ENCODE peak calls at places on chromosomes 1 and 21, in six cellular contexts. H is MCF 10A, O is uterus, D is colonic mucosa, A is cardiac muscle cell, M is mucosa of descending colon. V is an unnamed sample.

GRCh38 chr1:100147875-100148274 is 14.9 kb downstream of the TRMT13 start:
- DNase-seq in M (no peak), H (no peak), A (no peak), O (no peak), D (no peak), V (no peak)

GRCh38 chr1:53477626-53478025 is 18.4 kb downstream of the DMRTB1 start:
- DNase-seq in H (no peak), D (no peak), O (no peak), A (peak), M (no peak), V (no peak)

GRCh38 chr1:190168116-190168515 is 309.5 kb downstream of the BRINP3 start:
- DNase-seq in O (no peak), H (peak), A (peak), M (no peak), D (no peak), V (no peak)

GRCh38 chr1:223835754-223836153 is 10.0 kb downstream of the TP53BP2 start:
- DNase-seq in M (no peak), A (peak), H (no peak), D (no peak), O (no peak), V (no peak)

GRCh38 chr1:246778663-246779062 is 54.5 kb downstream of the SCCPDH start:
- DNase-seq in A (no peak), D (no peak), H (no peak), M (no peak), O (no peak), V (no peak)

GRCh38 chr1:217311766-217312165 is 319.1 kb downstream of the GPATCH2 start:
- DNase-seq in O (no peak), H (peak), M (no peak), A (peak), D (no peak), V (no peak)

GRCh38 chr1:243713470-243714186 is 136.4 kb downstream of the AKT3 start:
- DNase-seq in M (no peak), H (no peak), D (no peak), A (peak), O (peak), V (no peak)

GRCh38 chr1:19734472-19734999 is 65.2 kb downstream of the TMCO4 start:
- DNase-seq in M (no peak), H (no peak), D (no peak), O (no peak), A (peak), V (no peak)

GRCh38 chr1:22364764-22365163 is 86.9 kb upstream of the ZBTB40 start:
- DNase-seq in D (no peak), O (no peak), M (no peak), A (no peak), H (no peak), V (no peak)

GRCh38 chr1:103025858-103026409 is 82.4 kb downstream of the COL11A1 start:
- DNase-seq in A (no peak), H (no peak), M (no peak), D (no peak), O (no peak), V (no peak)

GRCh38 chr1:245363821-245364220 is 209.0 kb downstream of the KIF26B start:
- DNase-seq in H (no peak), M (no peak), D (no peak), A (no peak), O (no peak), V (no peak)

GRCh38 chr21:41360072-41360821 is 1.6 kb upstream of the MX2 start:
- DNase-seq in A (peak), O (peak), D (peak), H (no peak), M (peak), V (no peak)

GRCh38 chr1:203026666-203027663 is 674 bp downstream of the PPFIA4 start:
- DNase-seq in O (no peak), M (no peak), A (no peak), H (no peak), D (peak), V (no peak)

GRCh38 chr1:101025680-101026393 is at the start of gene DPH5:
- DNase-seq in O (peak), D (peak), M (peak), H (peak), A (peak), V (peak)

GRCh38 chr1:227769047-227769446 is 33.8 kb downstream of the SNAP47 start:
- DNase-seq in A (no peak), H (no peak), M (no peak), O (no peak), D (no peak), V (no peak)

GRCh38 chr1:227767401-227768396 is 32.5 kb downstream of the SNAP47 start:
- DNase-seq in M (no peak), H (no peak), D (peak), O (no peak), A (no peak), V (no peak)

GRCh38 chr1:227769601-227770494 is 34.6 kb downstream of the SNAP47 start:
- DNase-seq in M (no peak), A (no peak), O (no peak), D (no peak), H (no peak), V (no peak)

GRCh38 chr1:227766653-227767277 is 31.5 kb downstream of the SNAP47 start:
- DNase-seq in H (no peak), D (no peak), M (no peak), O (no peak), A (no peak), V (no peak)

GRCh38 chr1:227768640-227769039 is 33.4 kb downstream of the SNAP47 start:
- DNase-seq in A (no peak), M (no peak), H (no peak), D (no peak), O (no peak), V (no peak)
- TF ChIP-seq CTCF in A (no peak), M (no peak), H (no peak), D (no peak), O (no peak), V (no peak)

GRCh38 chr1:16289959-16290358 is 53.0 kb upstream of the CPLANE2 start:
- DNase-seq in A (no peak), M (no peak), H (peak), O (no peak), D (no peak), V (no peak)
- TF ChIP-seq CTCF in A (peak), M (no peak), H (no peak), O (no peak), D (no peak), V (no peak)

GRCh38 chr1:212691561-212692071 is 8.0 kb downstream of the BATF3 start:
- DNase-seq in H (no peak), A (no peak), M (no peak), O (no peak), D (no peak), V (no peak)

GRCh38 chr1:212692774-212693644 is 6.6 kb downstream of the BATF3 start:
- DNase-seq in A (no peak), D (no peak), M (no peak), H (peak), O (no peak), V (no peak)

GRCh38 chr1:212689758-212690540 is 9.7 kb downstream of the BATF3 start:
- DNase-seq in M (no peak), H (no peak), O (no peak), A (no peak), D (no peak), V (no peak)

GRCh38 chr1:212689196-212689710 is 10.4 kb downstream of the BATF3 start:
- DNase-seq in M (no peak), D (no peak), O (no peak), A (no peak), H (no peak), V (no peak)

DNA sequence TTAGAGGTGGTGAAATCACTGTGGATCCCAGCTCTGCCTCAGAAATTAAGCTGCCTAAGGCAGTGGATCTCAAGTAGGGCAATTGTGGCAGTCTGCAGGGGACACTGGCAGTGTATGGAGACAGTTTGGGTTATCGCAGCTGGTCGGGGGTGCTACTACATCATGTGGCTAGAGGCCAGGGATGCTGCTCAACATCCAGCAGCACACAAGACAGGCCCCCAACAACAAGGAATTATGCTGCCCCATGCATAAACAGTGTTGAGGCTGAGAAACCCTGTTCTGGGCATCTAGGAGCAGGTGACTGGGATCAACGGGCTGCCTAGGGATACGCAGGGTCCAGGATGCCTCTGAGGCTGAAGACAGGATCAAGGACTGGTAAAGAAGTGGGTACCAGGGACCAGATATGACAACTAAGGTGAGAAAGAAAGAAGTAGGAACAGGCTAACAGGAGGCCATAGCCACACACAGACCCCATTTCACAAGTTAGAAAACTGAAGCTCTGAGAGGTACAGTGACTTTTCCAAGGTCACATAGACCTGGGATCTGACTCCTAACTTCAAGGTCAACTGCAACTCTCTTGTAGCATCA is 8.7 kb downstream of the BATF3 start:
- DNase-seq in A (no peak), O (no peak), H (no peak), M (no peak), D (no peak), V (no peak)
- TF ChIP-seq CTCF in A (no peak), O (no peak), H (no peak), M (no peak), D (no peak), V (no peak)

GRCh38 chr1:160549665-160550006 is 26.6 kb upstream of the SLAMF6 start:
- DNase-seq in M (no peak), D (no peak), H (no peak), O (no peak), A (no peak), V (no peak)

GRCh38 chr1:160548183-160548582 is 25.1 kb upstream of the SLAMF6 start:
- DNase-seq in A (no peak), O (no peak), M (no peak), D (no peak), H (no peak), V (no peak)

GRCh38 chr1:160548960-160549664 is 26.1 kb upstream of the SLAMF6 start:
- DNase-seq in H (no peak), A (no peak), D (no peak), O (no peak), M (no peak), V (no peak)

GRCh38 chr1:160552425-160552824 is 26.9 kb downstream of the CD84 start:
- DNase-seq in A (no peak), H (no peak), M (no peak), O (no peak), D (no peak), V (no peak)

GRCh38 chr1:160550572-160551034 is 27.5 kb upstream of the SLAMF6 start:
- DNase-seq in D (no peak), M (peak), H (no peak), A (no peak), O (no peak), V (no peak)
- TF ChIP-seq CTCF in D (no peak), M (no peak), H (peak), A (no peak), O (no peak), V (no peak)

DNA sequence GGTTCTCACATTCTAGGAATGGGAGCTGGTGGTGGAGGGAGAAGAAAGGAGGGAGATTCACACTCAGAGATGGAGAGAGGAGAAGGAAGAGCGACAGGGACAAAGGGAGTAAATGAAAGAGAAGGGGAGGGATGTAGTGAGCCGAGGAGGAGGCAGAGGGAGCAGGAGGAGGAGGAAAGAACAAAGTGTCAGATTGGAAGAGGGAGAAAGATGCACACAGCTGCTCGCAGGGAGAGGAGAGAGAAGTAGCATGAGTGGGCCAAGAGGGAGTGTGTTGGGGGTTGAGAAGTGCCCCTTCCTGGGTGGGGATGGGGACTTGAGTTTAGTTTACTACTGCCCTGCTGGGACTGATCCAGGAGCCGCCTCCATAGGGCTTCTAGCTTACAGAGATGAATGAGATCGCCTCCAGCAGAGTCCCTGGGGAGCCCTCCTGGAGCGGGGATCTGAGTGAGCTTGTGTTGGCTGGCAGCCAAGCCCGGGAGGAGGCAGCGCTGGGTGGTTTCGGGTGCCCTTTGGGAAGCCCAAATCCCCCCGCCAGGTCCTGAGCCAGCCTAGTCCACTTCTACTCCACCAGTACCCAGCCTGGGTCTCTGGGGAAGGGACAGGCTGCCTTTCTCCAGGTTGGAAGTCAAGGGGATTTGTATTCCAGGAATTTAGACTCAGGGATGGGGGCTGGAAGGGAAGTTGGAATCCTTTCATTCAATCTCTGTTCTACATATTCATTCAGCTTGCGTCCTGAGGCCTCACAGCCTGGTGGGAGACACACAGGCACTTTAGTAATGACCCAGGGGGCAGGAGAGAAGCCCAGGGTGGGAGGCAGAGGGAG is 20.9 kb downstream of the PTPRU start:
- DNase-seq in H (peak), A (peak), D (no peak), M (no peak), O (peak), V (no peak)
- TF ChIP-seq CTCF in H (no peak), A (no peak), D (no peak), M (no peak), O (no peak), V (no peak)